ENCODE peak calls at places on chromosomes 11 and 22, in six cellular contexts. O is GM12878, I is K562, U is SK-N-SH, C is H1, B is HepG2. P is an unnamed sample.

GRCh38 chr11:64060861-64061444 is 25.2 kb downstream of the FLRT1 start:
- DNase-seq in O (no peak), I (peak), U (peak), C (peak), B (no peak), P (no peak)

GRCh38 chr11:36300651-36301050 is 4.6 kb downstream of the PRR5L start:
- DNase-seq in O (no peak), I (no peak), U (no peak), C (no peak), B (no peak), P (no peak)

GRCh38 chr22:43814264-43814663 is 2.2 kb upstream of the EFCAB6 start:
- DNase-seq in O (no peak), I (no peak), U (no peak), C (no peak), B (no peak), P (no peak)

GRCh38 chr11:61980783-61981541 is 13.5 kb upstream of the FTH1 start:
- DNase-seq in O (no peak), I (no peak), U (no peak), C (no peak), B (peak), P (no peak)

GRCh38 chr11:46987183-46987582 is 50.6 kb downstream of the CSTPP1 start:
- DNase-seq in O (no peak), I (no peak), U (no peak), C (no peak), B (no peak), P (no peak)

GRCh38 chr11:6502382-6502781 is 5.3 kb downstream of the DNHD1 start:
- DNase-seq in O (no peak), I (no peak), U (no peak), C (no peak), B (no peak), P (no peak)

GRCh38 chr22:50705219-50705691 is 32.6 kb downstream of the SHANK3 start:
- DNase-seq in O (no peak), I (peak), U (peak), C (peak), B (no peak), P (peak)

GRCh38 chr11:118144301-118144701 is 8.3 kb downstream of the SCN4B start:
- DNase-seq in O (no peak), I (no peak), U (no peak), C (no peak), B (no peak), P (no peak)

GRCh38 chr11:626475-627272 is at the start of gene SCT:
- DNase-seq in O (no peak), I (no peak), U (no peak), C (no peak), B (no peak), P (no peak)
- TF ChIP-seq POLR2AphosphoS5 in O (no peak), I (no peak), U (no peak), C (no peak), B (no peak), P (no peak)

GRCh38 chr11:9459573-9460321 is 1.1 kb upstream of the ZNF143 start:
- DNase-seq in O (no peak), I (no peak), U (peak), C (no peak), B (peak), P (no peak)
- TF ChIP-seq CTCF in O (no peak), I (no peak), U (no peak), C (no peak), B (no peak), P (no peak)

GRCh38 chr11:72364754-72365153 is 69.6 kb downstream of the CLPB start:
- DNase-seq in O (no peak), I (no peak), U (no peak), C (no peak), B (no peak), P (no peak)

GRCh38 chr11:72358461-72359405 is 75.6 kb downstream of the CLPB start:
- DNase-seq in O (no peak), I (no peak), U (peak), C (no peak), B (no peak), P (no peak)

GRCh38 chr11:72363112-72363511 is 71.2 kb downstream of the CLPB start:
- DNase-seq in O (no peak), I (no peak), U (no peak), C (no peak), B (peak), P (no peak)

GRCh38 chr11:72361321-72361720 is 73.0 kb downstream of the CLPB start:
- DNase-seq in O (no peak), I (no peak), U (no peak), C (no peak), B (no peak), P (no peak)
- TF ChIP-seq GABPA in O (no peak), I (no peak), U (no peak), C (no peak), B (no peak), P (no peak)

GRCh38 chr22:17563936-17564391 is 666 bp downstream of the SLC25A18 start:
- DNase-seq in O (no peak), I (no peak), U (no peak), C (no peak), B (no peak), P (no peak)
- TF ChIP-seq POLR2AphosphoS5 in O (no peak), I (no peak), U (no peak), C (peak), B (no peak), P (no peak)

GRCh38 chr11:17423533-17424310 is 35.3 kb upstream of the KCNJ11 start:
- DNase-seq in O (no peak), I (no peak), U (no peak), C (no peak), B (peak), P (no peak)
- TF ChIP-seq CTCF in O (no peak), I (no peak), U (no peak), C (no peak), B (no peak), P (no peak)

DNA sequence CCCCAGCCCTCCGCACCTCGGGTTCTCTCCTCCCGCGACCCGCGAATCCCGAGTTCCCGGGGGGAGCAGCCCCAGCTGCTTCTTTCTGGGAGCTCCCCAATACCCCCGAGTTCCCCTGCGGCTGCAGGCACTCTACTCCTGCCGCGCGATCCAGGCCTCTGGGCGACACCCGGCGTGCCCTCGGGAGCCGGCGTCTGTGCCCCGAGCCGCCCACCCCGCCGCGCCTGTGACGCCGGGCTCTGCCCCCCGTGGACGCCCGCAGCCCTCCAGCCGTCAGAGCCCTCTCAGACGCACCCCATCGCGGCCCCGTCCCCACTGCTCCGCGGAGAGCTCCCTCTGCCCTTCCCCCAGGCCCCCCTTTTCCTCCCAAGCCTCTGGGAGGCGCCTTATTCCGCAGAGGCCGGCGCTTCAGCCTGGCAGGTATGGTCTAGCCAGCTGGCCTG is 422 bp downstream of the GLB1L2 start:
- DNase-seq in O (no peak), I (peak), U (peak), C (peak), B (no peak), P (no peak)
- TF ChIP-seq GABPA in O (no peak), I (no peak), U (no peak), C (no peak), B (no peak), P (no peak)

DNA sequence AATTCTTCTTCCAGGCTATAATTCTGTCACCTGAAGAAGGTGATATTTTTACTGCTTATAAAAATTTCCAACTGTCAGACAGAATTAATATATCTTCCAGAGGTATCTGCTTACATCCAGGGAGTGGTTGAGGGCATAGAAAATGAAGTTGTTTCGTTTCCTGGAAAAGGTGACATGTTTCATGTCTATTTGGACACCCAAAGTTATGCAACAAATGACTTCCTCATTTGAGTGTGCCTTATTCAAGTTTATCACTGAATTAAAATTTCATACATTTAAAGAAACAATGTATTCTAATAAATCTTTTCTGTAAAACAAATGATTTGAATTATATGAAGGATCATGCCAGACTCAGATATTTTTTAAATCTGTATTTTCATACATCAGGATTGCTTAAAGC is 8.5 kb upstream of the GRAMD1B start:
- DNase-seq in O (no peak), I (no peak), U (no peak), C (no peak), B (no peak), P (peak)
- TF ChIP-seq POLR2AphosphoS5 in O (no peak), I (no peak), U (no peak), C (no peak), B (no peak), P (no peak)

DNA sequence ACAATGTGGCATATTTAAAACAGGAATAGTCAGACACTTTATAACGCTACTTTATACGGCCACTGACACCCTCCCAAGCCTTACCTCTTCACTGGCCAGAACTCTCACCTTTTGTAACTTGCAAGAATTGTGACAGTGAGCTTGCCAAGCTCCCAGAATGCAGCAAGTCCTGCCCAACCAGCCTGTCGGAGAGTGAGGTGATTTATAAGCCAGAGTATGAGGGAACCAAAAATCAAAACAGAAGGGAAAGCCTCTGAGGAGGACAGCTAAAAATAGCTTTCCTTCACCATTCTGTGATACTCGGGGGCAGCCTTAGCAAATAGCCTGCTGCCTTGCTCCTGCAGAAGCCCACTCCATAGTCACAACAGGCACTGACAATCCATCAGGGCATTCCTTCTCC is 229.7 kb downstream of the FAM76B start:
- DNase-seq in O (no peak), I (no peak), U (no peak), C (no peak), B (no peak), P (no peak)
- TF ChIP-seq CTCF in O (no peak), I (no peak), U (no peak), C (no peak), B (no peak), P (no peak)